ENCODE peak calls at places on chromosomes 4 and X, in six cellular contexts. One of them, this sample, is unnamed.

GRCh38 chr4:96913437-96914075 is 1073.7 kb downstream of the PDHA2 start:
- DNase-seq in AG10803: no peak
- DNase-seq in DMS 273 treated with DMSO at 0.1 percent for 48 hours: no peak
- DNase-seq in Calu3: no peak
- DNase-seq in AG04450: no peak
- DNase-seq in AG09309: no peak
- DNase-seq in this sample: no peak

GRCh38 chr4:67396008-67396407 is 149.3 kb downstream of the CENPC start:
- DNase-seq in AG10803: no peak
- DNase-seq in DMS 273 treated with DMSO at 0.1 percent for 48 hours: no peak
- DNase-seq in Calu3: no peak
- DNase-seq in AG04450: no peak
- DNase-seq in AG09309: no peak
- DNase-seq in this sample: no peak

GRCh38 chr4:169092889-169093522 is 83.0 kb upstream of the CBR4 start:
- DNase-seq in AG10803: no peak
- DNase-seq in DMS 273 treated with DMSO at 0.1 percent for 48 hours: no peak
- DNase-seq in Calu3: peak
- DNase-seq in AG04450: no peak
- DNase-seq in AG09309: no peak
- DNase-seq in this sample: no peak

GRCh38 chr4:124647599-124647998 is 64.9 kb downstream of the ANKRD50 start:
- DNase-seq in AG10803: no peak
- DNase-seq in DMS 273 treated with DMSO at 0.1 percent for 48 hours: no peak
- DNase-seq in Calu3: no peak
- DNase-seq in AG04450: no peak
- DNase-seq in AG09309: no peak
- DNase-seq in this sample: no peak

GRCh38 chrX:103629295-103630170 is 758 bp downstream of the TCEAL1 start:
- DNase-seq in AG10803: peak
- DNase-seq in DMS 273 treated with DMSO at 0.1 percent for 48 hours: no peak
- DNase-seq in Calu3: peak
- DNase-seq in AG04450: peak
- DNase-seq in AG09309: peak
- DNase-seq in this sample: peak

GRCh38 chr4:158826882-158827281 is 58.1 kb downstream of the FNIP2 start:
- DNase-seq in AG10803: no peak
- DNase-seq in DMS 273 treated with DMSO at 0.1 percent for 48 hours: no peak
- DNase-seq in Calu3: peak
- DNase-seq in AG04450: no peak
- DNase-seq in AG09309: no peak
- DNase-seq in this sample: no peak

GRCh38 chr4:84150177-84150576 is 348.9 kb downstream of the NKX6-1 start:
- DNase-seq in AG10803: no peak
- DNase-seq in DMS 273 treated with DMSO at 0.1 percent for 48 hours: no peak
- DNase-seq in Calu3: no peak
- DNase-seq in AG04450: no peak
- DNase-seq in AG09309: no peak
- DNase-seq in this sample: no peak

GRCh38 chr4:80231180-80231579 is 33.9 kb downstream of the PRDM8 start:
- DNase-seq in AG10803: peak
- DNase-seq in DMS 273 treated with DMSO at 0.1 percent for 48 hours: no peak
- DNase-seq in Calu3: no peak
- DNase-seq in AG04450: no peak
- DNase-seq in AG09309: no peak
- DNase-seq in this sample: no peak

GRCh38 chr4:83751336-83751949 is 215.5 kb downstream of the GPAT3 start:
- DNase-seq in AG10803: no peak
- DNase-seq in DMS 273 treated with DMSO at 0.1 percent for 48 hours: no peak
- DNase-seq in Calu3: peak
- DNase-seq in AG04450: no peak
- DNase-seq in AG09309: no peak
- DNase-seq in this sample: no peak

GRCh38 chr4:71229477-71230257 is 109.2 kb upstream of the SLC4A4 start:
- DNase-seq in AG10803: peak
- DNase-seq in DMS 273 treated with DMSO at 0.1 percent for 48 hours: peak
- DNase-seq in Calu3: peak
- DNase-seq in AG04450: no peak
- DNase-seq in AG09309: no peak
- DNase-seq in this sample: no peak

GRCh38 chr4:8666581-8666980 is 74.0 kb downstream of the CPZ start:
- DNase-seq in AG10803: no peak
- DNase-seq in DMS 273 treated with DMSO at 0.1 percent for 48 hours: no peak
- DNase-seq in Calu3: no peak
- DNase-seq in AG04450: no peak
- DNase-seq in AG09309: no peak
- DNase-seq in this sample: no peak

GRCh38 chr4:114659386-114660008 is 60.9 kb downstream of the UGT8 start:
- DNase-seq in AG10803: peak
- DNase-seq in DMS 273 treated with DMSO at 0.1 percent for 48 hours: peak
- DNase-seq in Calu3: peak
- DNase-seq in AG04450: peak
- DNase-seq in AG09309: peak
- DNase-seq in this sample: no peak

GRCh38 chr4:153880983-153881382 is 92.1 kb upstream of the SFRP2 start:
- DNase-seq in AG10803: no peak
- DNase-seq in DMS 273 treated with DMSO at 0.1 percent for 48 hours: no peak
- DNase-seq in Calu3: no peak
- DNase-seq in AG04450: no peak
- DNase-seq in AG09309: no peak
- DNase-seq in this sample: no peak

GRCh38 chr4:3284734-3285557 is 7.9 kb upstream of the RGS12 start:
- DNase-seq in AG10803: no peak
- DNase-seq in DMS 273 treated with DMSO at 0.1 percent for 48 hours: no peak
- DNase-seq in Calu3: no peak
- DNase-seq in AG04450: no peak
- DNase-seq in AG09309: no peak
- DNase-seq in this sample: no peak

GRCh38 chrX:118976599-118977340 is 2.4 kb downstream of the LONRF3 start:
- DNase-seq in AG10803: no peak
- DNase-seq in DMS 273 treated with DMSO at 0.1 percent for 48 hours: no peak
- DNase-seq in Calu3: peak
- DNase-seq in AG04450: no peak
- DNase-seq in AG09309: no peak
- DNase-seq in this sample: no peak

GRCh38 chr4:140408974-140409373 is 18.5 kb downstream of the CLGN start:
- DNase-seq in AG10803: no peak
- DNase-seq in DMS 273 treated with DMSO at 0.1 percent for 48 hours: no peak
- DNase-seq in Calu3: no peak
- DNase-seq in AG04450: no peak
- DNase-seq in AG09309: no peak
- DNase-seq in this sample: no peak

GRCh38 chr4:89836897-89837384 is at the start of gene SNCA:
- DNase-seq in AG10803: no peak
- DNase-seq in DMS 273 treated with DMSO at 0.1 percent for 48 hours: peak
- DNase-seq in Calu3: peak
- DNase-seq in AG04450: no peak
- DNase-seq in AG09309: no peak
- DNase-seq in this sample: no peak

GRCh38 chrX:103357871-103358270 is 1.6 kb downstream of the TCEAL9 start:
- DNase-seq in AG10803: no peak
- DNase-seq in DMS 273 treated with DMSO at 0.1 percent for 48 hours: no peak
- DNase-seq in Calu3: no peak
- DNase-seq in AG04450: no peak
- DNase-seq in AG09309: no peak
- DNase-seq in this sample: no peak

GRCh38 chrX:134013528-134013927 is 28.1 kb upstream of the GPC3 start:
- DNase-seq in AG10803: no peak
- DNase-seq in DMS 273 treated with DMSO at 0.1 percent for 48 hours: no peak
- DNase-seq in Calu3: no peak
- DNase-seq in AG04450: no peak
- DNase-seq in AG09309: no peak
- DNase-seq in this sample: no peak

GRCh38 chrX:9434151-9434550 is 30.7 kb upstream of the TBL1X start:
- DNase-seq in AG10803: no peak
- DNase-seq in DMS 273 treated with DMSO at 0.1 percent for 48 hours: no peak
- DNase-seq in Calu3: no peak
- DNase-seq in AG04450: no peak
- DNase-seq in AG09309: no peak
- DNase-seq in this sample: no peak

GRCh38 chrX:82973641-82974040 is 534.4 kb upstream of the POU3F4 start:
- DNase-seq in AG10803: no peak
- DNase-seq in DMS 273 treated with DMSO at 0.1 percent for 48 hours: no peak
- DNase-seq in Calu3: peak
- DNase-seq in AG04450: no peak
- DNase-seq in AG09309: no peak
- DNase-seq in this sample: no peak

GRCh38 chr4:113468165-113469022 is 293.1 kb downstream of the CAMK2D start:
- DNase-seq in AG10803: peak
- DNase-seq in DMS 273 treated with DMSO at 0.1 percent for 48 hours: peak
- DNase-seq in Calu3: peak
- DNase-seq in AG04450: peak
- DNase-seq in AG09309: peak
- DNase-seq in this sample: peak

GRCh38 chrX:8345473-8345872 is 119.2 kb upstream of the VCX3B start:
- DNase-seq in AG10803: no peak
- DNase-seq in DMS 273 treated with DMSO at 0.1 percent for 48 hours: no peak
- DNase-seq in Calu3: no peak
- DNase-seq in AG04450: no peak
- DNase-seq in AG09309: no peak
- DNase-seq in this sample: no peak

GRCh38 chr4:147078362-147078761 is 132.7 kb upstream of the TTC29 start:
- DNase-seq in AG10803: peak
- DNase-seq in DMS 273 treated with DMSO at 0.1 percent for 48 hours: no peak
- DNase-seq in Calu3: no peak
- DNase-seq in AG04450: no peak
- DNase-seq in AG09309: no peak
- DNase-seq in this sample: no peak

GRCh38 chr4:38266616-38267015 is 306.4 kb downstream of the PTTG2 start:
- DNase-seq in AG10803: peak
- DNase-seq in DMS 273 treated with DMSO at 0.1 percent for 48 hours: no peak
- DNase-seq in Calu3: no peak
- DNase-seq in AG04450: no peak
- DNase-seq in AG09309: no peak
- DNase-seq in this sample: no peak

GRCh38 chr4:185718578-185719492 is 93.2 kb downstream of the SORBS2 start:
- DNase-seq in AG10803: no peak
- DNase-seq in DMS 273 treated with DMSO at 0.1 percent for 48 hours: no peak
- DNase-seq in Calu3: no peak
- DNase-seq in AG04450: no peak
- DNase-seq in AG09309: no peak
- DNase-seq in this sample: no peak

GRCh38 chrX:126376465-126376864 is 176.1 kb downstream of the DCAF12L1 start:
- DNase-seq in AG10803: no peak
- DNase-seq in DMS 273 treated with DMSO at 0.1 percent for 48 hours: no peak
- DNase-seq in Calu3: no peak
- DNase-seq in AG04450: no peak
- DNase-seq in AG09309: no peak
- DNase-seq in this sample: no peak

GRCh38 chr4:28788929-28789490 is 1928.4 kb downstream of the STIM2 start:
- DNase-seq in AG10803: no peak
- DNase-seq in DMS 273 treated with DMSO at 0.1 percent for 48 hours: no peak
- DNase-seq in Calu3: no peak
- DNase-seq in AG04450: no peak
- DNase-seq in AG09309: no peak
- DNase-seq in this sample: no peak

GRCh38 chr4:6121276-6121850 is 79.0 kb downstream of the JAKMIP1 start:
- DNase-seq in AG10803: no peak
- DNase-seq in DMS 273 treated with DMSO at 0.1 percent for 48 hours: no peak
- DNase-seq in Calu3: no peak
- DNase-seq in AG04450: no peak
- DNase-seq in AG09309: no peak
- DNase-seq in this sample: no peak

GRCh38 chrX:35622021-35622420 is 176.1 kb upstream of the MAGEB16 start:
- DNase-seq in AG10803: no peak
- DNase-seq in DMS 273 treated with DMSO at 0.1 percent for 48 hours: no peak
- DNase-seq in Calu3: no peak
- DNase-seq in AG04450: no peak
- DNase-seq in AG09309: no peak
- DNase-seq in this sample: no peak

GRCh38 chr4:152992027-152992426 is 55.9 kb downstream of the FHDC1 start:
- DNase-seq in AG10803: no peak
- DNase-seq in DMS 273 treated with DMSO at 0.1 percent for 48 hours: no peak
- DNase-seq in Calu3: peak
- DNase-seq in AG04450: no peak
- DNase-seq in AG09309: no peak
- DNase-seq in this sample: no peak

GRCh38 chr4:77564231-77564630 is 41.4 kb upstream of the CXCL13 start:
- DNase-seq in AG10803: no peak
- DNase-seq in DMS 273 treated with DMSO at 0.1 percent for 48 hours: peak
- DNase-seq in Calu3: no peak
- DNase-seq in AG04450: no peak
- DNase-seq in AG09309: no peak
- DNase-seq in this sample: no peak

GRCh38 chrX:18654873-18655836 is 16.8 kb downstream of the RS1 start:
- DNase-seq in AG10803: no peak
- DNase-seq in DMS 273 treated with DMSO at 0.1 percent for 48 hours: no peak
- DNase-seq in Calu3: no peak
- DNase-seq in AG04450: no peak
- DNase-seq in AG09309: no peak
- DNase-seq in this sample: no peak

GRCh38 chr4:154743683-154744340 is at the start of gene LRAT:
- DNase-seq in AG10803: no peak
- DNase-seq in DMS 273 treated with DMSO at 0.1 percent for 48 hours: no peak
- DNase-seq in Calu3: peak
- DNase-seq in AG04450: no peak
- DNase-seq in AG09309: no peak
- DNase-seq in this sample: no peak

GRCh38 chrX:13661735-13662536 is 9.0 kb downstream of the TCEANC start:
- DNase-seq in AG10803: no peak
- DNase-seq in DMS 273 treated with DMSO at 0.1 percent for 48 hours: no peak
- DNase-seq in Calu3: no peak
- DNase-seq in AG04450: no peak
- DNase-seq in AG09309: no peak
- DNase-seq in this sample: no peak

GRCh38 chr4:156378053-156378665 is 424.5 kb upstream of the CTSO start:
- DNase-seq in AG10803: no peak
- DNase-seq in DMS 273 treated with DMSO at 0.1 percent for 48 hours: peak
- DNase-seq in Calu3: peak
- DNase-seq in AG04450: peak
- DNase-seq in AG09309: no peak
- DNase-seq in this sample: no peak

GRCh38 chr4:106497271-106497670 is 128.7 kb upstream of the GIMD1 start:
- DNase-seq in AG10803: peak
- DNase-seq in DMS 273 treated with DMSO at 0.1 percent for 48 hours: no peak
- DNase-seq in Calu3: no peak
- DNase-seq in AG04450: no peak
- DNase-seq in AG09309: peak
- DNase-seq in this sample: peak